ENCODE peak calls at places on chromosomes 12 and 14, in four cellular contexts. L is prostate gland, Q is Karpas-422, B is Peyer's patch. T is an unnamed sample.

GRCh38 chr12:67716817-67717216 is 68.3 kb downstream of the DYRK2 start:
- DNase-seq in Q (no peak), L (no peak), B (no peak), T (no peak)

GRCh38 chr14:79586401-79586800 is 624.9 kb downstream of the DIO2 start:
- DNase-seq in L (no peak), B (no peak), Q (no peak), T (peak; percentile 29)

GRCh38 chr12:46269429-46270241 is 792 bp upstream of the SLC38A1 start:
- DNase-seq in L (no peak), Q (peak; percentile 65), B (peak; percentile 76), T (peak; percentile 7)

GRCh38 chr14:101201535-101202125 is 298.1 kb upstream of the RTL1 start:
- DNase-seq in L (no peak), B (no peak), Q (no peak), T (no peak)

GRCh38 chr12:81231574-81232368 is 153.9 kb downstream of the ACSS3 start:
- DNase-seq in B (no peak), L (no peak), Q (no peak), T (no peak)

GRCh38 chr14:100717371-100717770 is 9.3 kb upstream of the DLK1 start:
- DNase-seq in L (no peak), Q (no peak), B (no peak), T (no peak)

GRCh38 chr12:53061404-53062010 is 11.6 kb downstream of the TNS2 start:
- DNase-seq in B (no peak), Q (peak; percentile 65), L (peak; percentile 86), T (peak; percentile 89)

GRCh38 chr12:27015730-27016076 is 1.5 kb upstream of the TM7SF3 start:
- DNase-seq in L (no peak), Q (peak; percentile 84), B (no peak), T (no peak)

GRCh38 chr14:51251486-51251885 is 11.4 kb downstream of the TMX1 start:
- DNase-seq in B (no peak), L (no peak), Q (no peak), T (no peak)

GRCh38 chr12:18439541-18439940 is 178.2 kb downstream of the PIK3C2G start:
- DNase-seq in L (no peak), Q (no peak), B (no peak), T (no peak)

GRCh38 chr12:15151141-15152091 is 69.8 kb downstream of the RERG start:
- DNase-seq in L (peak; percentile 28), Q (peak; percentile 42), B (no peak), T (no peak)

GRCh38 chr12:111276189-111276588 is 92.7 kb downstream of the PHETA1 start:
- DNase-seq in L (no peak), Q (no peak), B (no peak), T (no peak)

GRCh38 chr12:112107728-112108447 is 695 bp downstream of the NAA25 start:
- DNase-seq in Q (peak; percentile 86), L (no peak), B (no peak), T (peak; percentile 37)

GRCh38 chr14:52325126-52325525 is 11.0 kb downstream of the PTGER2 start:
- DNase-seq in L (no peak), B (no peak), Q (peak; percentile 85), T (peak; percentile 23)

GRCh38 chr12:69274861-69275260 is 35.5 kb downstream of the CPSF6 start:
- DNase-seq in Q (no peak), B (no peak), L (no peak), T (no peak)

GRCh38 chr12:1670815-1671268 is 20.0 kb upstream of the ADIPOR2 start:
- DNase-seq in Q (no peak), B (no peak), L (no peak), T (no peak)

GRCh38 chr12:58745348-58746125 is 174.8 kb downstream of the LRIG3 start:
- DNase-seq in Q (no peak), B (no peak), L (no peak), T (no peak)

GRCh38 chr12:5088586-5089264 is 45.0 kb downstream of the KCNA5 start:
- DNase-seq in L (no peak), Q (no peak), B (no peak), T (no peak)

GRCh38 chr14:105488781-105489606 is 2.1 kb upstream of the TEDC1 start:
- DNase-seq in Q (no peak), L (no peak), B (no peak), T (no peak)

GRCh38 chr12:2666411-2666810 is 128.4 kb upstream of the FKBP4 start:
- DNase-seq in Q (no peak), B (no peak), L (no peak), T (no peak)

GRCh38 chr12:124640096-124640495 is 72.7 kb upstream of the NCOR2 start:
- DNase-seq in Q (no peak), L (no peak), B (no peak), T (no peak)

GRCh38 chr12:22684526-22685118 is 59.7 kb downstream of the ETNK1 start:
- DNase-seq in L (no peak), Q (peak; percentile 80), B (no peak), T (no peak)

GRCh38 chr12:71124833-71125460 is 32.9 kb downstream of the TSPAN8 start:
- DNase-seq in L (no peak), Q (no peak), B (no peak), T (no peak)

GRCh38 chr12:65014504-65015271 is 106.4 kb downstream of the WIF1 start:
- DNase-seq in B (no peak), Q (no peak), L (peak; percentile 71), T (no peak)

GRCh38 chr12:94704452-94704871 is 54.1 kb upstream of the TMCC3 start:
- DNase-seq in L (peak; percentile 43), Q (peak; percentile 57), B (no peak), T (peak; percentile 31)

GRCh38 chr12:49198431-49199155 is 9.7 kb upstream of the TUBA1A start:
- DNase-seq in Q (no peak), L (no peak), B (no peak), T (peak; percentile 39)

GRCh38 chr12:98085360-98085759 is 430.0 kb upstream of the TMPO start:
- DNase-seq in L (no peak), Q (no peak), B (no peak), T (no peak)

GRCh38 chr14:92465353-92466067 is 48.1 kb upstream of the RIN3 start:
- DNase-seq in L (no peak), B (no peak), Q (no peak), T (no peak)

GRCh38 chr12:2291182-2291832 is 238.5 kb downstream of the CACNA1C start:
- DNase-seq in L (no peak), B (no peak), Q (peak; percentile 86), T (peak; percentile 36)

GRCh38 chr14:52949711-52950409 is 990 bp downstream of the FERMT2 start:
- DNase-seq in L (peak; percentile 47), B (no peak), Q (no peak), T (peak; percentile 24)

GRCh38 chr14:99273724-99274345 is 1.8 kb upstream of the BCL11B start:
- DNase-seq in L (no peak), Q (no peak), B (no peak), T (no peak)

GRCh38 chr14:90630407-90630806 is 185.8 kb downstream of the TTC7B start:
- DNase-seq in L (no peak), Q (no peak), B (no peak), T (no peak)

GRCh38 chr12:88472775-88473174 is 107.5 kb downstream of the KITLG start:
- DNase-seq in L (no peak), Q (no peak), B (no peak), T (no peak)
- H3K27ac ChIP-seq in L (no peak overlapping the region), Q (no peak overlapping the region), B (no peak overlapping the region), T (no peak overlapping the region)

GRCh38 chr12:106898001-106898966 is 57.4 kb upstream of the TMEM263 start:
- DNase-seq in L (no peak), Q (no peak), B (no peak), T (no peak)

GRCh38 chr12:106903241-106903950 is 52.3 kb upstream of the TMEM263 start:
- DNase-seq in L (peak; percentile 60), B (peak; percentile 47), Q (peak; percentile 62), T (peak; percentile 89)

GRCh38 chr12:106902053-106902452 is 53.7 kb upstream of the TMEM263 start:
- DNase-seq in Q (no peak), B (no peak), L (no peak), T (no peak)

GRCh38 chr12:106900554-106900953 is 55.2 kb upstream of the TMEM263 start:
- DNase-seq in B (no peak), L (no peak), Q (no peak), T (no peak)

GRCh38 chr12:106901276-106901675 is 54.4 kb upstream of the TMEM263 start:
- DNase-seq in Q (no peak), B (no peak), L (no peak), T (no peak)
- H3K27me3 ChIP-seq in Q (peaks cover under 1% of the 10 kb centered on the region), B (no peaks in the 10 kb centered on the region), L (no peaks in the 10 kb centered on the region), T (no peaks in the 10 kb centered on the region)

GRCh38 chr14:76186318-76187027 is 34.8 kb downstream of the GPATCH2L start:
- DNase-seq in B (no peak), L (no peak), Q (no peak), T (no peak)
- H3K27ac ChIP-seq in B (no peak overlapping the region), L (no peak overlapping the region), Q (no peak overlapping the region), T (no peak overlapping the region)

GRCh38 chr14:64700290-64700689 is 3.9 kb upstream of the PLEKHG3 start:
- DNase-seq in L (no peak), Q (no peak), B (no peak), T (no peak)
- H3K27me3 ChIP-seq in L (no peaks in the 10 kb centered on the region), Q (no peaks in the 10 kb centered on the region), B (no peaks in the 10 kb centered on the region), T (no peaks in the 10 kb centered on the region)